ENCODE peak calls at places on chromosomes 5 and 9, in four cellular contexts. X is SK-N-DZ, M is endothelial cell, Q is aorta. W is an unnamed sample.

GRCh38 chr5:163705983-163706771 is 200.8 kb downstream of the MAT2B start:
- DNase-seq in X (no peak), M (no peak), Q (no peak), W (no peak)

GRCh38 chr5:172163346-172163745 is 24.7 kb downstream of the STK10 start:
- DNase-seq in X (no peak), M (no peak), Q (no peak), W (no peak)

GRCh38 chr5:179410291-179411160 is 65.3 kb upstream of the ADAMTS2 start:
- DNase-seq in X (peak), M (no peak), Q (no peak), W (no peak)

GRCh38 chr5:78701795-78702406 is 53.3 kb upstream of the LHFPL2 start:
- DNase-seq in X (no peak), M (no peak), Q (no peak), W (no peak)

GRCh38 chr9:84949969-84950368 is 280.4 kb downstream of the NTRK2 start:
- DNase-seq in X (no peak), M (no peak), Q (no peak), W (no peak)

GRCh38 chr9:86923061-86923460 is 24.2 kb downstream of the GAS1 start:
- DNase-seq in X (no peak), M (no peak), Q (no peak), W (no peak)

GRCh38 chr9:127159949-127160610 is 37.6 kb upstream of the ANGPTL2 start:
- DNase-seq in X (no peak), M (no peak), Q (no peak), W (no peak)

GRCh38 chr9:121837113-121838010 is 185.9 kb downstream of the DAB2IP start:
- DNase-seq in X (no peak), M (no peak), Q (no peak), W (no peak)

GRCh38 chr5:351911-352225 is 30.4 kb downstream of the AHRR start:
- DNase-seq in X (no peak), M (no peak), Q (no peak), W (no peak)

GRCh38 chr5:119631660-119632059 is 2.3 kb downstream of the FAM170A start:
- DNase-seq in X (no peak), M (no peak), Q (no peak), W (no peak)

GRCh38 chr9:16315720-16316119 is 554.8 kb downstream of the BNC2 start:
- DNase-seq in X (no peak), M (no peak), Q (no peak), W (no peak)

GRCh38 chr5:114296191-114296590 is 65.7 kb upstream of the KCNN2 start:
- DNase-seq in X (no peak), M (no peak), Q (no peak), W (no peak)

GRCh38 chr5:2867373-2867933 is 116.0 kb upstream of the IRX2 start:
- DNase-seq in X (no peak), M (no peak), Q (no peak), W (no peak)

GRCh38 chr5:15579193-15579990 is 79.4 kb downstream of the FBXL7 start:
- DNase-seq in X (peak), M (no peak), Q (no peak), W (no peak)

GRCh38 chr9:99411068-99411467 is 189.0 kb downstream of the SEC61B start:
- DNase-seq in X (peak), M (no peak), Q (no peak), W (no peak)

GRCh38 chr9:22129134-22129533 is 120.0 kb upstream of the CDKN2B start:
- DNase-seq in X (no peak), M (no peak), Q (no peak), W (no peak)

GRCh38 chr5:35146386-35146785 is 83.9 kb downstream of the PRLR start:
- DNase-seq in X (no peak), M (no peak), Q (no peak), W (no peak)

GRCh38 chr9:92618633-92619225 is 51.2 kb downstream of the IPPK start:
- DNase-seq in X (no peak), M (no peak), Q (no peak), W (no peak)

GRCh38 chr9:130972957-130973685 is 34.1 kb upstream of the FIBCD1 start:
- DNase-seq in X (no peak), M (no peak), Q (no peak), W (no peak)

GRCh38 chr9:97128919-97129318 is 90.0 kb upstream of the CTSV start:
- DNase-seq in X (no peak), M (no peak), Q (no peak), W (no peak)

GRCh38 chr5:87398981-87399616 is 13.6 kb downstream of the CCNH start:
- DNase-seq in X (no peak), M (no peak), Q (no peak), W (no peak)